ENCODE peak calls at places on chromosomes 16 and 17, in eight cellular contexts. L is IMR-90, D is cardiac muscle cell, R is left ventricle myocardium inferior, F is ovary, K is PC-9, X is stomach, I is lung. V is an unnamed sample. For H3K9me3 and H3K27me3, the result is how much of the 10 kb centered on the place peaks cover.

GRCh38 chr16:86722970-86723369 is 144.6 kb downstream of the FOXL1 start:
- DNase-seq in L (peak), D (peak), R (no peak), F (no peak), K (no peak), X (no peak), I (no peak), V (no peak)

GRCh38 chr17:202501-202951 is 21.1 kb upstream of the DOC2B start:
- DNase-seq in L (no peak), D (no peak), R (no peak), F (no peak), K (no peak), X (no peak), I (no peak), V (no peak)

GRCh38 chr17:63961355-63962207 is 11.1 kb downstream of the SCN4A start:
- DNase-seq in L (peak), D (peak), R (peak), F (peak), K (peak), X (peak), I (peak), V (no peak)

GRCh38 chr17:32275060-32276042 is 9.7 kb downstream of the RHBDL3 start:
- DNase-seq in L (peak), D (peak), R (peak), F (peak), K (peak), X (no peak), I (no peak), V (peak)

GRCh38 chr17:78358538-78359215 is 1.2 kb downstream of the SOCS3 start:
- DNase-seq in L (peak), D (peak), R (no peak), F (no peak), K (no peak), X (peak), I (no peak), V (no peak)

GRCh38 chr16:1614226-1615102 is 2.3 kb downstream of the CRAMP1 start:
- DNase-seq in L (peak), D (peak), R (no peak), F (peak), K (no peak), X (peak), I (no peak), V (no peak)

GRCh38 chr17:45110676-45111611 is 21.4 kb downstream of the PLCD3 start:
- DNase-seq in L (no peak), D (no peak), R (peak), F (peak), K (no peak), X (no peak), I (no peak), V (no peak)

GRCh38 chr16:67244387-67245188 is 2.7 kb downstream of the FHOD1 start:
- DNase-seq in L (peak), D (peak), R (peak), F (peak), K (peak), X (peak), I (peak), V (peak)

GRCh38 chr16:88315543-88316105 is 67.1 kb upstream of the ZNF469 start:
- DNase-seq in L (peak), D (peak), R (peak), F (no peak), K (peak), X (peak), I (no peak), V (no peak)

GRCh38 chr16:50368410-50369132 is at the start of gene BRD7:
- DNase-seq in L (peak), D (peak), R (peak), F (peak), K (peak), X (peak), I (no peak), V (peak)
- TF ChIP-seq CTCF in L (peak), D (peak), R (peak), F (peak), K (no peak), X (no peak), I (peak), V (no peak)

DNA sequence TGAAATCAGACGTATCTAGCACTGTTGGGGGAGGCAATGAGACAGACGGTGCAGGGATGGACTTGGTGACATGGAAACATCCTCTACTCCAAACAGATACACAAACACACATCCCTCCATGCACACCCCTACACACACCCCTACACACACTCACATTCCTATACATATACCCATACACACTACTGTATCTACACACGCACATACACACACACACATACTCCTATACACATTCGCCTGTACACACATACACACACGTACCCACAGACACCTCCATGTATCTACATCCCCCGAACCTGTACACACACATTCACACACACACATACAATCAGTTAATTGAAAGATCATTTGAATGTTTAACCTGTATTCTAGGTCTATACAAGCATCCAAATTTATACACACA is 53.5 kb downstream of the MAF start:
- DNase-seq in L (no peak), D (no peak), R (no peak), F (no peak), K (no peak), X (no peak), I (no peak), V (no peak)
- H3K9me3 ChIP-seq in L (under half), D (under half), R (under half), F (under half), K (under half), X (under half), I (under half), V (under half)

GRCh38 chr17:74952431-74953128 is 16.9 kb downstream of the OTOP3 start:
- DNase-seq in L (no peak), D (no peak), R (no peak), F (no peak), K (no peak), X (no peak), I (no peak), V (no peak)

GRCh38 chr17:74949455-74950115 is 13.9 kb downstream of the OTOP3 start:
- DNase-seq in L (no peak), D (no peak), R (no peak), F (no peak), K (no peak), X (no peak), I (no peak), V (no peak)

GRCh38 chr17:74951680-74952421 is 16.2 kb downstream of the OTOP3 start:
- DNase-seq in L (no peak), D (no peak), R (no peak), F (no peak), K (no peak), X (no peak), I (no peak), V (no peak)

GRCh38 chr17:74950207-74950606 is 14.5 kb downstream of the OTOP3 start:
- DNase-seq in L (no peak), D (no peak), R (no peak), F (no peak), K (peak), X (no peak), I (no peak), V (no peak)

DNA sequence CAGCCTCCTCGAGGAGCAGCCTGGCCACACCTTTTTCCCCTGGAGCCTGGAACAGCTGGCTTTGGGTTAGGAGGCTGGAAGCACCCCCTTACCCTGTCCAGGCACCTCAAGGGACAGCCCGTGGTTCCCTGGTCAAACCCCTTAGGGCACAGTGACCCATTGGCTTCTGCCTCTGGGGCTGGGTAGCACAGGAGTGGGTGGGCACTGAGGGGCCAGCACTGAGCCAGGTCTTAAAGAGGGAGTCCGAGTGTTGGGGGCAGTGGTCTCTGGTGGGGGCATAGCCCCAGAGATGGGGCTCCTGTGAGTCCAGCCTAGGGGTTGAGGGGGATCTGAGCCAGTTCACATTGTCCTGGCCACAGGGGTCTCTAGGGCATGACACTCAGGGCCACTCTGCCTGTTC is 15.4 kb downstream of the OTOP3 start:
- DNase-seq in L (no peak), D (no peak), R (no peak), F (no peak), K (no peak), X (no peak), I (no peak), V (no peak)
- H3K27me3 ChIP-seq in L (half or more), D (under half), R (half or more), F (under half), K (under half), X (under half), I (under half), V (under half)

GRCh38 chr17:43534909-43535308 is 11.2 kb downstream of the ETV4 start:
- DNase-seq in L (no peak), D (no peak), R (no peak), F (no peak), K (no peak), X (no peak), I (no peak), V (no peak)

GRCh38 chr17:43531082-43531378 is 15.1 kb downstream of the ETV4 start:
- DNase-seq in L (no peak), D (no peak), R (no peak), F (no peak), K (no peak), X (no peak), I (no peak), V (no peak)

GRCh38 chr17:43532581-43532980 is 13.6 kb downstream of the ETV4 start:
- DNase-seq in L (no peak), D (no peak), R (no peak), F (no peak), K (no peak), X (no peak), I (no peak), V (no peak)

GRCh38 chr17:43531955-43532354 is 14.2 kb downstream of the ETV4 start:
- DNase-seq in L (no peak), D (no peak), R (no peak), F (no peak), K (no peak), X (no peak), I (no peak), V (no peak)

DNA sequence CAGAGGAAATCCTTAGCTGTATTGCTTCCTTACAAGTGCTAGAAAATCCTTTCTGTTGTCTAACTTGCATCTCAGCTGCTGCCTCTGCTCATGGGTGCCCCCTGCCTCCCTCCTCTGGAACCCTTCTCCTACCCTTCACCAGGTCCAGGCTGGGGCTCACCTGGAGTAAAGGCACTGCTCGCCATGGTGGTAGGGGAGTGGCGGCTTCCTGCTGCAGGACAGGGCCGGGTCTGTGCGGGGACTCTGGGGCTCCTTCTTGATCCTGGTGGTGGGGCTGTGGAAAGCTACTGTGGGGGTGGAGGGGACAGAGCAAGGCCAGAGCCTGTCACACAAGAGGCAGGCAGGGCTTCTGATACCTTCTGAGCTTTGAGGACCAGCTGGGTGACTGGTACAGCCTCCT is 12.4 kb downstream of the ETV4 start:
- DNase-seq in L (no peak), D (no peak), R (no peak), F (no peak), K (no peak), X (no peak), I (no peak), V (no peak)
- TF ChIP-seq CTCF in L (no peak), D (no peak), R (no peak), F (no peak), K (no peak), X (no peak), I (no peak), V (no peak)

GRCh38 chr16:35208001-35208935 is 1748.9 kb downstream of the TP53TG3F start:
- DNase-seq in L (no peak), D (no peak), R (no peak), F (no peak), K (peak), X (no peak), I (no peak), V (no peak)
- H3K9me3 ChIP-seq in L (under half), D (under half), R (under half), F (under half), K (under half), X (under half), I (under half), V (under half)

GRCh38 chr16:53549970-53550406 is 47.0 kb upstream of the AKTIP start:
- DNase-seq in L (peak), D (peak), R (peak), F (peak), K (peak), X (peak), I (peak), V (peak)

GRCh38 chr16:53541326-53541725 is 38.3 kb upstream of the AKTIP start:
- DNase-seq in L (peak), D (peak), R (no peak), F (no peak), K (no peak), X (no peak), I (no peak), V (no peak)

GRCh38 chr16:53542283-53542682 is 39.3 kb upstream of the AKTIP start:
- DNase-seq in L (no peak), D (no peak), R (no peak), F (no peak), K (no peak), X (no peak), I (no peak), V (no peak)

GRCh38 chr16:53545433-53545832 is 42.4 kb upstream of the AKTIP start:
- DNase-seq in L (no peak), D (no peak), R (no peak), F (no peak), K (no peak), X (no peak), I (no peak), V (no peak)

DNA sequence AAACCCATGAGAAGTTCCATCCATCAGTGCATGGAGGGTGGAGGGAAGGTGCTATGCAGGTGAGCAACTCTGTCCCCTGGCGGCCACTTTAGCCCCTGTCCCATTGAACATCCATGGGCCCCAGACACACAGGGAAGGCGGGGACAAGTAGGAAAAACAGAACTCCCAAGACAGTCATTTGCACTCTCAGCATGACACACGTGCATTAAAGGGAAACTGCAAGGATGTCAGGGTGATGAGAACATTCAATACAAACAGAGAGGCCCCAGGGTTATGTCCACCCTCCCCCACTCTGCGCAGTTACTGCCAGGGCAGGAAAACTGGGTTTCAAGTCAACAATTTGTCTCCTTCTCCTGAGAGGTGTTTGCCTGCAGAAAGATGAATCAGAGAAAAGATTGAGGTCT is 44.0 kb upstream of the AKTIP start:
- DNase-seq in L (peak), D (no peak), R (no peak), F (no peak), K (no peak), X (no peak), I (no peak), V (no peak)
- H3K27me3 ChIP-seq in L (under half), D (under half), R (under half), F (under half), K (under half), X (under half), I (under half), V (under half)

GRCh38 chr17:57672205-57672632 is 72.9 kb downstream of the CCDC182 start:
- DNase-seq in L (peak), D (peak), R (no peak), F (no peak), K (no peak), X (no peak), I (no peak), V (no peak)
- TF ChIP-seq CTCF in L (no peak), D (no peak), R (no peak), F (no peak), K (peak), X (no peak), I (no peak), V (no peak)

GRCh38 chr16:35142147-35142808 is 1682.9 kb downstream of the TP53TG3F start:
- DNase-seq in L (no peak), D (no peak), R (no peak), F (no peak), K (peak), X (no peak), I (no peak), V (no peak)
- H3K9me3 ChIP-seq in L (under half), D (under half), R (under half), F (under half), K (under half), X (half or more), I (under half), V (under half)

GRCh38 chr17:47957591-47958490 is at the start of gene PRR15L:
- DNase-seq in L (no peak), D (no peak), R (no peak), F (no peak), K (peak), X (peak), I (peak), V (no peak)
- H3K27me3 ChIP-seq in L (under half), D (under half), R (under half), F (under half), K (under half), X (under half), I (under half), V (under half)

V was measured in ascending aorta.